ENCODE peak calls at places on chromosome X, in eight cellular contexts. E is lung microvascular endothelial cell, J is HS-5, H is Right ventricle myocardium inferior, K is progenitor cell of endocrine pancreas, Y is lower lobe of right lung, V is ACHN, D is kidney glomerular epithelial cell. N is an unnamed sample.

GRCh38 chrX:96918864-96919263 is 35.2 kb downstream of the RPA4 start:
- DNase-seq in K (no peak), D (no peak), Y (no peak), E (no peak), H (no peak), V (no peak), J (no peak), N (no peak)

GRCh38 chrX:38458071-38458470 is 103.3 kb upstream of the TSPAN7 start:
- DNase-seq in Y (no peak), J (no peak), K (no peak), V (no peak), H (no peak), E (peak), D (no peak), N (no peak)

GRCh38 chrX:72568406-72569092 is 4.1 kb downstream of the HDAC8 start:
- DNase-seq in J (no peak), H (no peak), E (no peak), V (no peak), Y (no peak), D (no peak), K (no peak), N (no peak)

GRCh38 chrX:110281377-110281776 is 36.5 kb downstream of the AMMECR1 start:
- DNase-seq in J (no peak), V (no peak), K (no peak), H (no peak), E (no peak), D (no peak), Y (no peak), N (no peak)

GRCh38 chrX:8430444-8430843 is 34.2 kb upstream of the VCX3B start:
- DNase-seq in Y (no peak), K (no peak), D (no peak), V (no peak), E (no peak), J (no peak), H (no peak), N (no peak)

GRCh38 chrX:13200398-13200797 is 119.5 kb downstream of the ATXN3L start:
- DNase-seq in J (no peak), E (no peak), K (no peak), H (no peak), D (no peak), V (no peak), Y (no peak), N (no peak)

GRCh38 chrX:71269801-71270395 is 13.5 kb upstream of the NONO start:
- DNase-seq in H (no peak), D (no peak), J (no peak), K (no peak), E (no peak), V (no peak), Y (no peak), N (no peak)

GRCh38 chrX:117397846-117398245 is 718.8 kb downstream of the KLHL13 start:
- DNase-seq in H (no peak), J (no peak), E (no peak), D (no peak), V (no peak), K (no peak), Y (no peak), N (no peak)

GRCh38 chrX:65598559-65599147 is 64.1 kb upstream of the LAS1L start:
- DNase-seq in V (no peak), H (no peak), J (no peak), Y (no peak), K (no peak), E (no peak), D (no peak), N (no peak)

GRCh38 chrX:134806707-134807038 is 148.4 kb upstream of the PLAC1 start:
- DNase-seq in J (no peak), K (no peak), H (no peak), Y (no peak), V (no peak), D (no peak), E (no peak), N (no peak)